ENCODE peak calls at places on chromosomes 1 and 21, in five cellular contexts. J is WERI-Rb-1, H is ureter, K is Right ventricle myocardium superior, Y is tibial artery. M is an unnamed sample.

GRCh38 chr1:67827688-67828087 is 5.6 kb downstream of the GNG12 start:
- DNase-seq in J (no peak), H (no peak), K (no peak), Y (no peak), M (no peak)

GRCh38 chr21:28393279-28393678 is 599.4 kb downstream of the LTN1 start:
- DNase-seq in J (no peak), H (peak), K (no peak), Y (no peak), M (no peak)

GRCh38 chr1:211118407-211119102 is 15.4 kb downstream of the KCNH1 start:
- DNase-seq in J (no peak), H (no peak), K (no peak), Y (no peak), M (no peak)

GRCh38 chr21:43972850-43973633 is 39.1 kb upstream of the TRAPPC10 start:
- DNase-seq in J (no peak), H (no peak), K (no peak), Y (no peak), M (no peak)

GRCh38 chr1:155005076-155005971 is 2.7 kb downstream of the ZBTB7B start:
- DNase-seq in J (no peak), H (peak), K (peak), Y (peak), M (no peak)

GRCh38 chr1:178528219-178528962 is 15.5 kb downstream of the TEX35 start:
- DNase-seq in J (no peak), H (no peak), K (no peak), Y (peak), M (no peak)

GRCh38 chr1:11730429-11730861 is 5.5 kb upstream of the AGTRAP start:
- DNase-seq in J (no peak), H (no peak), K (no peak), Y (peak), M (no peak)

GRCh38 chr1:201882665-201883132 is 6.0 kb upstream of the SHISA4 start:
- DNase-seq in J (peak), H (peak), K (no peak), Y (no peak), M (no peak)

GRCh38 chr1:67791686-67792475 is 41.4 kb downstream of the GNG12 start:
- DNase-seq in J (no peak), H (no peak), K (no peak), Y (peak), M (no peak)

M was measured in iPS DF 19.7.